ENCODE peak calls at places on chromosomes 16 and 17, in six cellular contexts. Y is body of pancreas, X is sigmoid colon, P is mesenchymal stem cell, H is thoracic aorta, F is heart right ventricle. C is an unnamed sample. For H3K27me3, the result is how much of the 10 kb centered on the place peaks cover.

GRCh38 chr17:1604831-1605528 is 23.7 kb downstream of the SLC43A2 start:
- DNase-seq in H (no peak), P (no peak), X (no peak), Y (no peak), F (no peak), C (no peak)

GRCh38 chr17:15954222-15954621 is 9.3 kb downstream of the ADORA2B start:
- DNase-seq in Y (peak), F (no peak), H (no peak), P (peak), X (peak), C (no peak)

GRCh38 chr17:32192379-32192778 is 50.1 kb downstream of the RHOT1 start:
- DNase-seq in P (no peak), H (no peak), F (no peak), Y (no peak), X (no peak), C (no peak)

GRCh38 chr17:17935321-17936271 is 36.6 kb downstream of the TOM1L2 start:
- DNase-seq in F (no peak), Y (no peak), H (no peak), X (peak), P (peak), C (peak)

GRCh38 chr17:8828517-8828875 is 29.3 kb upstream of the MFSD6L start:
- DNase-seq in X (no peak), F (no peak), Y (no peak), P (no peak), H (no peak), C (no peak)

GRCh38 chr17:4658478-4659305 is 17.2 kb upstream of the ALOX15 start:
- DNase-seq in Y (no peak), P (peak), F (no peak), H (no peak), X (no peak), C (no peak)

GRCh38 chr17:40895106-40895730 is 10.2 kb upstream of the KRT20 start:
- DNase-seq in F (no peak), P (no peak), H (no peak), Y (no peak), X (no peak), C (no peak)

GRCh38 chr17:13502263-13502662 is 99.5 kb downstream of the HS3ST3A1 start:
- DNase-seq in P (no peak), H (no peak), X (no peak), Y (no peak), F (no peak), C (no peak)

GRCh38 chr17:17305282-17305801 is 2.2 kb downstream of the NT5M start:
- DNase-seq in X (no peak), H (no peak), Y (no peak), P (peak), F (no peak), C (no peak)

DNA sequence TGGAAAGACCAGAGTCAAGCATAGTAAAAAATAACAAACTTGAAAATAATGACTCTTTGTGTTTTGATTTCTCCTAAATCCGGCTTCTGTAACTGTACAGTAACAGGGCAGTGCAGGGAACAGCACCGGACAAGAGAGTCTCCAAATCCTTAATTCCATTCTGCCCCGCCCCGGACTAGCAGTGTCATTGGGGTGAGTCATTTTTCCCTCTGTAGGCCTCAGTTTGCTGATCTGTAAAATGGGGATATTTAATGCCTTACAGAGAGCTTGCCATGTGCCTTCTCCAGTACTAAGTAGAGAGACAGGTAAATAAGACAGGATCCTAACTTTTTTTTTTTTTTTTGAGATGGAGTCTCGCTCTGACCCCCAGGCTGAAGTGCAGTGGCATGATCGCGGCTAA is 83.6 kb upstream of the TBC1D3K start:
- DNase-seq in F (no peak), P (no peak), X (no peak), H (no peak), Y (no peak), C (no peak)
- H3K27me3 ChIP-seq in F (under half), P (under half), X (under half), H (under half), Y (under half), C (under half)

GRCh38 chr16:81493755-81494433 is 49.3 kb downstream of the CMIP start:
- DNase-seq in Y (peak), P (peak), H (no peak), X (no peak), F (no peak), C (peak)
- H3K27ac ChIP-seq in Y (peak), P (no peak), H (no peak), X (peak), F (peak), C (peak)

GRCh38 chr16:68072038-68072695 is 13.0 kb upstream of the NFATC3 start:
- DNase-seq in H (no peak), Y (no peak), P (peak), F (no peak), X (peak), C (peak)
- H3K27me3 ChIP-seq in H (under half), Y (under half), P (under half), F (under half), X (under half), C (under half)

GRCh38 chr17:37797206-37797605 is 52.3 kb upstream of the HNF1B start:
- DNase-seq in F (no peak), X (no peak), P (peak), Y (no peak), H (no peak), C (no peak)

GRCh38 chr17:37802061-37802460 is 57.2 kb upstream of the HNF1B start:
- DNase-seq in Y (no peak), P (no peak), F (no peak), X (no peak), H (no peak), C (no peak)

GRCh38 chr17:37801131-37801530 is 56.3 kb upstream of the HNF1B start:
- DNase-seq in Y (no peak), H (no peak), P (no peak), X (no peak), F (no peak), C (no peak)

GRCh38 chr17:37802712-37803416 is 58.0 kb upstream of the HNF1B start:
- DNase-seq in Y (no peak), X (no peak), P (peak), F (no peak), H (no peak), C (no peak)
- H3K27ac ChIP-seq in Y (peak), X (no peak), P (peak), F (no peak), H (no peak), C (no peak)

DNA sequence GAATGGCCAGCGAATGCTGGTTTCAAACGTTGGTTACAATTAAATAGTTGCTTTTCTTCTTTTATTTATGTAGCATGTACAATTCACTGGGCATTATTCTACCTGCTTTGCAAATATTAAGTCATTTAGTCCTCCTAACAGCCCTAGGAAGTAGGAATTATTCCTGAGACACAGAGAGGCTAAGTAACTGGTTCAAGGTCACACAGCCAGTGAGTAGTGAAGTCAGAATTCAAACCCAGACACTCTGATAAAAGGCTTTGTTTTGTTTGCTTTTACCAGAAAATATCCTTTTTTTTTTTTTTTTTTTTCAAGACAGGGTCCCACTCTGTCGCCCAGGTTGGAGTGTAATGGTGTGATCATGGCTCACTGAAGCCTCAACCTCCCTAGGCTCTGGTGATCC is 2.2 kb downstream of the CRHR1 start:
- DNase-seq in Y (no peak), P (no peak), F (no peak), H (no peak), X (no peak), C (no peak)
- H3K27me3 ChIP-seq in Y (under half), P (half or more), F (half or more), H (under half), X (under half), C (under half)

GRCh38 chr17:48503747-48504146 is 27.1 kb downstream of the HOXB1 start:
- DNase-seq in Y (no peak), H (no peak), F (no peak), X (no peak), P (peak), C (no peak)

GRCh38 chr17:48502901-48503300 is 27.9 kb downstream of the HOXB1 start:
- DNase-seq in H (no peak), F (no peak), P (no peak), X (no peak), Y (no peak), C (no peak)

GRCh38 chr17:48505788-48506187 is 25.0 kb downstream of the HOXB1 start:
- DNase-seq in Y (no peak), F (no peak), X (no peak), P (peak), H (no peak), C (peak)

GRCh38 chr17:48506246-48506645 is 24.6 kb downstream of the HOXB1 start:
- DNase-seq in H (no peak), F (no peak), Y (no peak), X (no peak), P (no peak), C (no peak)

DNA sequence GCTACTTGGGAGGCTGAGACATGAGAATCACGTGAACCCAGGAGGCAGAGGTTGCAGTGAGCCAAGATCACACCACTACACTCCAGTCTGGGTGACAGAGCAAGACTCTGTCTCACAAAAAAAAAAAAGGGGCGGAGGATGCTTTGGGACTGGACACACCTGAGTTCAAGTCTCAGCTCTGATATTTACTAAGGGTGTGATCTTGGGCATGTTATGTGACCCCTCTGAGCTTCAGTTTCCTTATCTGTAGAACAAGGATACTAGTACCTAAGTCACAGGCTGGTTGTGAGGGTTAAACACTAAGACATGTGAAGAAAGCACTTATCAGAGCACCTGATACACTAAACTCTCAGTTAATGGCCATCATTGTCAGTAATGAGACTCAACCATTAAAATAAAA is 25.9 kb downstream of the HOXB1 start:
- DNase-seq in H (no peak), P (no peak), X (no peak), F (no peak), Y (no peak), C (no peak)
- H3K27ac ChIP-seq in H (no peak), P (no peak), X (no peak), F (no peak), Y (no peak), C (no peak)

GRCh38 chr16:85513649-85514048 is 99.5 kb upstream of the GSE1 start:
- DNase-seq in X (no peak), P (no peak), Y (no peak), F (no peak), H (no peak), C (no peak)
- H3K27me3 ChIP-seq in X (under half), P (under half), Y (under half), F (under half), H (under half), C (under half)

DNA sequence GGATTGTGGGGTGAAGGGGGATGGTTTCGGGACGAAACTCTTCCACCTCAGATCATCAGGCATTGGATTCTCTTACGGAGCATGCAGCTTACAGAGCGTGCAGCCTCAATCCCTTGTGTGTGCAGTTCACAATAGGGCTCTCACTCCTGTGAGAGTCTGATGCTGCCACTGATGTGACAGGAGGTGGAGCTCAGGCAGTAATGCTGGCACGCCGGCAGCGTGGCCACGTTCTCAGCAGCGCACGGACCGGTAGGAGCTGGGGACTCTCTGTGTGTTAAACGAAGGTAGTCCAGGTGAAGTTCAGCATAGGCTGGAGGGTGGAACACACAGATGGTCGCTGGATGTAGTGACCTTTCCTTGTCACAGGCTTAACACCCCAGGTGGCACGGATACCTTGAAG is 37.8 kb downstream of the SEC14L1 start:
- DNase-seq in Y (peak), P (no peak), X (no peak), F (no peak), H (no peak), C (no peak)
- H3K27ac ChIP-seq in Y (peak), P (no peak), X (no peak), F (no peak), H (no peak), C (no peak)

GRCh38 chr17:46795379-46795952 is 23.0 kb downstream of the WNT3 start:
- DNase-seq in F (no peak), X (no peak), P (no peak), H (no peak), Y (peak), C (no peak)
- H3K27me3 ChIP-seq in F (half or more), X (under half), P (under half), H (under half), Y (under half), C (under half)